ENCODE peak calls at places on chromosomes 12 and 14, in eight cellular contexts. L, B, S, I, E, O, H and N are unnamed samples.

GRCh38 chr12:116880817-116881324 is 370 bp downstream of the HRK start:
- DNase-seq in L (peak), B (peak), S (no peak), I (peak), E (no peak), O (no peak), H (peak), N (no peak)

GRCh38 chr14:51855234-51855633 is 5.2 kb upstream of the GNG2 start:
- DNase-seq in L (no peak), B (no peak), S (no peak), I (no peak), E (peak), O (no peak), H (no peak), N (no peak)

GRCh38 chr12:101299931-101300330 is 20.0 kb downstream of the UTP20 start:
- DNase-seq in L (no peak), B (no peak), S (no peak), I (no peak), E (no peak), O (no peak), H (no peak), N (no peak)

GRCh38 chr14:60254176-60254575 is 5.2 kb downstream of the PPM1A start:
- DNase-seq in L (peak), B (no peak), S (no peak), I (no peak), E (no peak), O (no peak), H (no peak), N (no peak)

GRCh38 chr14:62126885-62127478 is 364.8 kb downstream of the SNAPC1 start:
- DNase-seq in L (peak), B (peak), S (peak), I (peak), E (peak), O (peak), H (peak), N (peak)

GRCh38 chr12:52667931-52668330 is 12.3 kb downstream of the KRT1 start:
- DNase-seq in L (no peak), B (no peak), S (no peak), I (no peak), E (no peak), O (no peak), H (no peak), N (no peak)

GRCh38 chr14:35861204-35861868 is 35.2 kb downstream of the BRMS1L start:
- DNase-seq in L (no peak), B (no peak), S (no peak), I (peak), E (no peak), O (no peak), H (no peak), N (no peak)

GRCh38 chr14:60488175-60488574 is 2.3 kb upstream of the C14orf39 start:
- DNase-seq in L (no peak), B (no peak), S (no peak), I (no peak), E (no peak), O (no peak), H (no peak), N (no peak)

GRCh38 chr14:104724981-104725771 is 1.1 kb downstream of the ADSS1 start:
- DNase-seq in L (peak), B (no peak), S (no peak), I (peak), E (no peak), O (no peak), H (no peak), N (no peak)

GRCh38 chr14:100524933-100525243 is 62.3 kb downstream of the BEGAIN start:
- DNase-seq in L (peak), B (no peak), S (no peak), I (no peak), E (no peak), O (no peak), H (no peak), N (peak)

GRCh38 chr14:39841088-39841487 is 408.9 kb upstream of the FBXO33 start:
- DNase-seq in L (no peak), B (no peak), S (no peak), I (no peak), E (no peak), O (no peak), H (no peak), N (no peak)

GRCh38 chr12:47949441-47950341 is 13.7 kb upstream of the TMEM106C start:
- DNase-seq in L (peak), B (peak), S (no peak), I (peak), E (no peak), O (peak), H (peak), N (peak)

GRCh38 chr12:112988224-112988623 is 9.9 kb downstream of the OAS2 start:
- DNase-seq in L (no peak), B (no peak), S (no peak), I (no peak), E (no peak), O (no peak), H (no peak), N (no peak)

GRCh38 chr12:68904351-68904982 is 28.5 kb downstream of the CPM start:
- DNase-seq in L (no peak), B (no peak), S (no peak), I (no peak), E (no peak), O (no peak), H (no peak), N (no peak)

GRCh38 chr14:68755016-68755353 is 37.9 kb downstream of the ZFP36L1 start:
- DNase-seq in L (no peak), B (no peak), S (no peak), I (no peak), E (no peak), O (no peak), H (no peak), N (no peak)

GRCh38 chr14:104227806-104228205 is 89.4 kb downstream of the KIF26A start:
- DNase-seq in L (no peak), B (no peak), S (no peak), I (no peak), E (no peak), O (no peak), H (no peak), N (no peak)

GRCh38 chr12:71214511-71215285 is 56.9 kb upstream of the TSPAN8 start:
- DNase-seq in L (peak), B (no peak), S (no peak), I (peak), E (no peak), O (no peak), H (no peak), N (no peak)

GRCh38 chr12:52630609-52631200 is 12.3 kb upstream of the KRT73 start:
- DNase-seq in L (no peak), B (no peak), S (no peak), I (no peak), E (no peak), O (no peak), H (no peak), N (no peak)

GRCh38 chr12:20681334-20681733 is 13.8 kb upstream of the SLCO1C1 start:
- DNase-seq in L (no peak), B (no peak), S (no peak), I (no peak), E (no peak), O (no peak), H (no peak), N (no peak)